ENCODE peak calls at places on chromosomes 3 and 15, in six cellular contexts. P is endodermal cell, U is transverse colon, D is thoracic aorta, O is fibroblast of lung, R is RWPE1. J is an unnamed sample.

GRCh38 chr3:2156244-2156847 is 57.7 kb downstream of the CNTN4 start:
- DNase-seq in O (no peak), P (peak), D (no peak), R (no peak), U (peak), J (no peak)

GRCh38 chr3:132593950-132594328 is 3.1 kb upstream of the ACKR4 start:
- DNase-seq in R (peak), P (no peak), U (no peak), D (no peak), O (peak), J (no peak)

GRCh38 chr3:25266677-25267076 is 161.4 kb upstream of the RARB start:
- DNase-seq in U (no peak), D (no peak), P (no peak), O (no peak), R (no peak), J (no peak)

GRCh38 chr3:180184806-180185205 is 148.1 kb upstream of the PEX5L start:
- DNase-seq in D (no peak), R (no peak), O (no peak), P (no peak), U (no peak), J (no peak)

GRCh38 chr3:102480139-102480538 is 45.3 kb downstream of the ZPLD1 start:
- DNase-seq in U (no peak), O (no peak), P (peak), R (no peak), D (no peak), J (no peak)

GRCh38 chr3:188323067-188323842 is 169.3 kb downstream of the LPP start:
- DNase-seq in U (no peak), P (no peak), O (no peak), R (no peak), D (no peak), J (no peak)

GRCh38 chr3:129023909-129024308 is 22.8 kb downstream of the EFCC1 start:
- DNase-seq in R (peak), U (no peak), P (peak), D (no peak), O (peak), J (no peak)

GRCh38 chr3:52339612-52340011 is 23.5 kb downstream of the DNAH1 start:
- DNase-seq in P (peak), R (peak), D (no peak), U (peak), O (peak), J (no peak)

GRCh38 chr3:101903426-101903825 is 54.1 kb downstream of the NFKBIZ start:
- DNase-seq in P (no peak), U (no peak), R (no peak), O (peak), D (no peak), J (no peak)

GRCh38 chr3:170320471-170321121 is 36.9 kb upstream of the SKIL start:
- DNase-seq in O (no peak), D (no peak), R (no peak), U (no peak), P (peak), J (no peak)

GRCh38 chr3:172629470-172629869 is 81.4 kb downstream of the NCEH1 start:
- DNase-seq in P (no peak), U (no peak), R (no peak), O (peak), D (no peak), J (no peak)

GRCh38 chr15:63332367-63333078 is 49.1 kb downstream of the CA12 start:
- DNase-seq in P (no peak), R (peak), U (no peak), O (peak), D (no peak), J (no peak)

GRCh38 chr3:185549651-185550111 is 2.7 kb downstream of the LIPH start:
- DNase-seq in R (no peak), U (no peak), D (no peak), P (no peak), O (no peak), J (no peak)

GRCh38 chr15:66947471-66947870 is 117.9 kb upstream of the SMAD3 start:
- DNase-seq in U (no peak), P (no peak), D (no peak), R (no peak), O (no peak), J (no peak)

GRCh38 chr15:77841376-77841775 is 208.7 kb upstream of the LINGO1 start:
- DNase-seq in D (no peak), R (no peak), P (peak), U (no peak), O (no peak), J (no peak)

GRCh38 chr3:130839815-130840214 is 54.1 kb upstream of the ATP2C1 start:
- DNase-seq in R (no peak), D (no peak), U (no peak), O (no peak), P (peak), J (no peak)

GRCh38 chr15:74793135-74794028 is 11.5 kb downstream of the CSK start:
- DNase-seq in P (peak), R (no peak), U (peak), D (no peak), O (no peak), J (no peak)

GRCh38 chr3:50971487-50971924 is 296.8 kb downstream of the DOCK3 start:
- DNase-seq in P (peak), O (peak), R (peak), D (no peak), U (peak), J (no peak)

GRCh38 chr3:132804498-132804897 is 82.3 kb upstream of the NPHP3 start:
- DNase-seq in O (no peak), U (no peak), P (no peak), R (no peak), D (no peak), J (no peak)

DNA sequence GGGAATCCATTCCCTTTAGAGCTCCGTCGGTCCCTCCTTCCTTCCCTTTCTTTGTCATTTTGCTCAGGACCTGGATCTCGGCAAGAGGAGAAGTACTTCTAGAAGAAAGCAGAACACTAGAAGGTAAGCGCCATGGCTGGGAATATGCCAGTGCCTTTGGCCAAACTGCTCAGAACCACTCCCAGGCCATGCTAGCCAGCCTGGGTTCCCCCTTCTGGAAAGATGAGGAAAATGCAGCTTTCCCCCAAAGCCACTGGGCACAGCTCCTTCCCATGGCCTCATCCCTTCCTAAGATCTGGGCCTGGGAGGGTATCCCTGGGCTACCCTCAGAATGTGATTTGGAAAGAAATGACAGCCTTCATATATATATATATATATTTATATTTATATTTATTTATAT is 6.3 kb upstream of the ISL2 start:
- DNase-seq in P (peak), O (peak), U (peak), D (no peak), R (peak), J (no peak)
- TF ChIP-seq CTCF in P (peak), O (peak), U (peak), D (peak), R (no peak), J (no peak)

GRCh38 chr15:25987638-25988037 is 124.5 kb upstream of the ATP10A start:
- DNase-seq in P (no peak), R (no peak), O (no peak), D (no peak), U (no peak), J (no peak)

GRCh38 chr15:25985179-25985578 is 122.1 kb upstream of the ATP10A start:
- DNase-seq in O (no peak), U (no peak), R (no peak), D (no peak), P (no peak), J (no peak)

GRCh38 chr15:25990245-25990644 is 127.1 kb upstream of the ATP10A start:
- DNase-seq in R (no peak), P (no peak), O (no peak), U (no peak), D (no peak), J (no peak)

DNA sequence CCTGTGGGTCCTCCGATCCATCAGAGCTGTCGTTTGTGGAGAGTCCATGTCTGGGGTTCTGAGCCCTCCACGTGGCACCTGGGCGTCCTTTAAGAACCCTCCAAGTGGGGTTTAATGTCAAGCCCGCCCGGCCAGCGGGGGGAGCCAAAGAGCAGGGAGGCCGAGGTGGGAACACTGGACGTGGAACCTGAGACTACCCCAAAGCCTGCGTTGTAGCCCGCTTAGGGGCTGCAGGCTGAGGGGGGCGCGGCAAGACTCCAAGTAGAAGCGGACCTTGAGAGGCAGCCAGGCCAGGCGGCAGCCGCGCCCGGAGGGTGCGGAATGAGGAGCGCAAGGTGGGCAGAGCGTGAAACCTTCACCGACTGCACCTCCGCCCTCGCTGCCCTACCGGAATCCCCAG is 126.2 kb upstream of the ATP10A start:
- DNase-seq in P (peak), D (no peak), R (no peak), U (no peak), O (no peak), J (no peak)
- TF ChIP-seq CTCF in P (peak), D (no peak), R (no peak), U (no peak), O (no peak), J (no peak)

GRCh38 chr3:126523745-126524428 is at the start of gene CHST13:
- DNase-seq in P (peak), O (peak), U (peak), R (peak), D (no peak), J (no peak)
- TF ChIP-seq CTCF in P (peak), O (no peak), U (no peak), R (no peak), D (no peak), J (no peak)

GRCh38 chr15:29550834-29551465 is 271.3 kb downstream of the TJP1 start:
- DNase-seq in U (no peak), R (no peak), P (no peak), D (no peak), O (no peak), J (no peak)

GRCh38 chr15:29556385-29556784 is 265.9 kb downstream of the TJP1 start:
- DNase-seq in O (no peak), U (no peak), P (no peak), R (no peak), D (no peak), J (no peak)

GRCh38 chr15:29558261-29558660 is 264.0 kb downstream of the TJP1 start:
- DNase-seq in P (no peak), R (no peak), U (no peak), D (no peak), O (no peak), J (no peak)

GRCh38 chr15:29554531-29554930 is 267.7 kb downstream of the TJP1 start:
- DNase-seq in R (no peak), U (no peak), O (no peak), D (no peak), P (no peak), J (no peak)
- TF ChIP-seq CTCF in R (no peak), U (no peak), O (no peak), D (no peak), P (no peak), J (no peak)

DNA sequence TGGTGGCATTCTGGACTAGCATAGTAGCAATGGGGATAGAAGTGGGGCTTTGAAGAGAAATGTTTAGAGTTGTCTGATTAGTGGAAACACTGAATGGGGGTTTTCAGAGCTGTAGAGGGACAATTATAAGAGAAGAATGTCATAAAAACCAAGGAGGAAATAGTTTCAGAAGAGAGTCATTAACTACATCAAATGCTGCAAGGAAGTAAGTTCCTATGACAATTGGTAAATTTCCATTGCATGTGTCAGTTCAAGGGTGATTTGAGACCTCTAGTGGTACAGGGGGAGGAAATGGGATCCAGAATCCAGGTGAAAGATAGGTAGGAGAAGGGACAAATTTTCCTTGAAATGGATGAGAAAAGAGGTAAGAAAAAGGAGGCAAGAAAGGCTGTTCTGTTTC is 68.3 kb upstream of the TBC1D5 start:
- DNase-seq in R (no peak), U (no peak), P (no peak), O (no peak), D (no peak), J (no peak)
- TF ChIP-seq CTCF in R (no peak), U (no peak), P (peak), O (peak), D (no peak), J (no peak)

GRCh38 chr15:57085267-57085666 is 166.8 kb downstream of the TCF12 start:
- DNase-seq in O (no peak), D (no peak), P (no peak), R (no peak), U (no peak), J (no peak)

GRCh38 chr15:57084178-57084577 is 165.7 kb downstream of the TCF12 start:
- DNase-seq in O (peak), D (no peak), R (no peak), P (no peak), U (no peak), J (no peak)

GRCh38 chr15:57079446-57079845 is 161.0 kb downstream of the TCF12 start:
- DNase-seq in D (no peak), R (no peak), O (no peak), P (no peak), U (no peak), J (no peak)

DNA sequence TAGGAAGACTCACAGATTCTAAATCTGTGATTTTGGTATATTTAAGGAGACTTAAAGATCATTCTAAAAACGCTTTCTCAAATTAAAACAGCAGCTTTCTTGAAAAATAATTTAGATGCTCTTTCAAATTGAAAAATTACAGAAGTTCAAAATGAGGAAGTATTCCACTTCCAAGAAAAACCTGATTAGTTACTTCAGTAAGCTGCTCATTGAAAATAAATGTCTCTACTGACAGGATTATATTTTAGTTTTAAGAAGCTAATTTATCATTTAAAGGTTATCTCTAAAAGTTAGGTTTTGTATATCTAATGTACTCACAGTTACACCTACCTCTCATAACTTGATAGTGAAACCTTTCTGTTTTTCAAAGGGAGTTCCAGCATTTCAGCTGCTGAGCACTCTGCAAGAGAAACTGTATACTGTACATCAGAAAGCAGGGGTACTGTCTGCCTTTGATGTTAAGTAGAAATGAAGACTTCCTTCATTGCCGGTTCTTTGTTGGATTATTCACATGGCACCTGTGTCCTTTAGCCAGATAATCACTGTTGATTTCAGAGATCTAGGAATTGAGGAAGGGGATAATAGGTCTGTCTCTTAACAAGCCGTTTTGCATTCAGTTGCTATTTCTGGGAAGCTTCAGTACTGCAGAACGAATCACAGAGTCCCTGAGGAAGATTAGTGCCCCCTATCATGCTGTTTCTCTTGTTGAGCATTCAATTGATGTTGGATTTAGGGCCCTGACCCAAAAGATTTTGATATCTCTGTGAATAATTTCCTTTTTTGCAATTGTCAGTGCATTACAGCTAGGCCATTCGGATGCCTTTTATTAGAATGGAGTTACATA is 161.7 kb downstream of the TCF12 start:
- DNase-seq in R (no peak), U (no peak), P (no peak), D (no peak), O (no peak), J (no peak)
- TF ChIP-seq CTCF in R (no peak), U (no peak), P (peak), D (no peak), O (no peak), J (no peak)

DNA sequence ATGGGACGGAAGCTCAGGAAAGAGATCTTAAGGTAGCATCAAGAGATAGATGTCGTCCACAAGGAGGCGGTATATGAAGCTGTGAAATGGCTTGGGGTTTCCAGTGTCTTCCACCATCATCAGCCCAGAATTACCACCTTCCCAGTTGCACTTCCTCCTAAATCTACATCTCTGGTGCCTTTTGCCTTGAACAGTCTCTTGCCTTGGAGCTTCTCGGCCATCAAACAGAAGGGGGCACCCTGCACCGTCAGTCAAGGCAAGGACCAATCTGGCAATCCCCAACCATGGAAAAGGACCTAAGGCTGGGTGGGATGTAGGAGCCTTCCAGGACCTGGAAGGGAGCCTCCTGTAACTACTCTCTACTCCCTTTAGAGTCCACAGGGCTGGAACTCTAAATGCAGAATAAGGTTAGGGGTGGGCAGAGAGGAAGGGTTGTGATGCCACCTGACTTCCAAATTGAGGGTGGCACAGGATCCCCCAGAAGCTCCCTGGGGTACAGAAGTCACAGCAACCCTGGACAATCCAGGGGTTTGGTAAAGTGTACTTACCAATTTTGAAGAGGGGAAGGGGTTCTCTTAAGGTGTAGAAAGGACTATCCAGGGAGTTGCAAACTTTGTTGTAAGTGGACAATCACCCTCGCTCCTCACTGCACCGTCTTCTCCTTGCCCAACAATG is 1.0 kb upstream of the RYR3 start:
- DNase-seq in P (peak), R (no peak), D (no peak), U (no peak), O (no peak), J (no peak)
- TF ChIP-seq CTCF in P (peak), R (no peak), D (peak), U (no peak), O (no peak), J (no peak)

GRCh38 chr3:115438799-115439198 is 184.5 kb upstream of the GAP43 start:
- DNase-seq in D (no peak), R (no peak), P (no peak), U (no peak), O (no peak), J (no peak)

DNA sequence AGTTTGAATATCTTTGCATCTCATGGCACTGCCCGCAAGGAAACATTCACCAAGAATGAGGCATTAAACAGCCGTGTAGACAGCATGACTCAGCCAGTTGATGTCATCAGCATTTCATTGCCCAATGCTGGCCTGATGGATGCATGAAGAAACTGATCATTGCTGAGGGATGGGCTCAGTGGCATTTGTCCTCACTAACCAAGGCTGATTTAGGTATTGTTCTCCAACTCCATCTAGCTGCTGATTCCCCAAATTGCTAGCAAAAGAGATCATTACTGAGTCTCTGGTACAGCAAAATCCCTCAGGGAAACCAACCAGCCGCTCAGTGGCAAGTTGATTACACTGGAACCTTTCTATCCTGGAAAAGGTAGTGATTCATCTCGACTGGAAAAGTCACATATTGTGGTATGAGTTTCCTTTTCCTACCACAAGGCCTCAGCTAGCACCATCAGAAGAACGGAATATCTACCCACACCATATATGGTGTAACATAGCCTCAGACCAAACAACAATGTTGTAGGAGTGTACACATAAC is 186.5 kb upstream of the GAP43 start:
- DNase-seq in U (no peak), D (peak), R (peak), P (peak), O (peak), J (peak)
- TF ChIP-seq CTCF in U (no peak), D (no peak), R (no peak), P (peak), O (peak), J (no peak)

GRCh38 chr3:23189183-23189582 is 13.9 kb upstream of the UBE2E2 start:
- DNase-seq in D (no peak), R (no peak), P (no peak), U (no peak), O (no peak), J (no peak)

GRCh38 chr3:23183114-23183513 is 20.0 kb upstream of the UBE2E2 start:
- DNase-seq in U (no peak), R (no peak), O (no peak), P (no peak), D (no peak), J (no peak)

DNA sequence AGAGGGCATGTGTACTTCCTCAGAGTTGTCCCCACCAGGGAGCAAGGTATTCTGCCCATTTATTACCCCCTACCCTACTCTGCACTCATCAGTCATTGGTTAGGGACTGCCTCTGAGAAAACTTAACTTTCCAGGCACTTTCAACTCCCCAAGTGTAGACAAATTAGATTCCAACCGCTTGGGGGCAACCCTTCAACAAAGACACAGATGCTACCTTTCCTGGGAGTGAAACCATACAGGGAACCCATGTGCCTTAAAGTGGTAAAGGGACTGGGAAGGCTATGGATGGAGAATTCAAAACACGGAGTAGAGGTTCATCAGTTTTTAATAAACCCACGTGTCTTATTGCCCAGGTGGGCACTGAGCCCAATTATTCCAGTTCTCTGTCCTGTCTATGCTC is 19.4 kb upstream of the UBE2E2 start:
- DNase-seq in U (peak), O (peak), R (peak), P (peak), D (no peak), J (no peak)
- TF ChIP-seq CTCF in U (peak), O (peak), R (peak), P (peak), D (peak), J (no peak)